ENCODE peak calls at places on chromosomes 5 and 9, in seven cellular contexts. L is left ventricle myocardium inferior; D is NCI-H1092 treated with DMSO at 0.1 percent for 48 hours; R is activated CD8-positive, alpha-beta memory T cell treated with anti-CD3 and anti-CD28 coated beads, Interleukin-2, amount 50 U/mL, for 48 hours; Z is lower lobe of right lung; I is cardiac fibroblast; N is M059J. H is an unnamed sample.

GRCh38 chr5:154198611-154199230 is 8.2 kb downstream of the GALNT10 start:
- DNase-seq in N (peak; percentile 95), D (no peak), R (no peak), L (no peak), I (peak; percentile 91), Z (no peak), H (peak; percentile 88)

GRCh38 chr9:13948037-13948436 is 365.9 kb downstream of the NFIB start:
- DNase-seq in Z (no peak), L (no peak), N (no peak), I (peak; percentile 70), R (no peak), D (no peak), H (no peak)

GRCh38 chr5:159097461-159098284 is 2.0 kb downstream of the EBF1 start:
- DNase-seq in Z (peak; percentile 46), D (peak; percentile 11), L (peak; percentile 57), R (no peak), I (peak; percentile 69), N (peak; percentile 20), H (peak; percentile 54)

GRCh38 chr9:114611516-114612271 is 603 bp downstream of the TMEM268 start:
- DNase-seq in Z (peak; percentile 75), I (peak; percentile 73), N (peak; percentile 74), L (peak; percentile 58), D (peak; percentile 76), R (peak; percentile 76), H (peak; percentile 77)

GRCh38 chr9:100581081-100581480 is 3.2 kb downstream of the CAVIN4 start:
- DNase-seq in Z (no peak), D (no peak), L (no peak), R (no peak), N (no peak), I (no peak), H (no peak)

GRCh38 chr5:150540615-150541396 is 32.9 kb downstream of the NDST1 start:
- DNase-seq in R (no peak), N (peak; percentile 98), L (no peak), D (no peak), I (peak; percentile 98), Z (no peak), H (peak; percentile 82)

GRCh38 chr9:114314881-114315722 is 7.8 kb upstream of the ORM1 start:
- DNase-seq in I (peak; percentile 20), Z (peak; percentile 47), R (peak; percentile 32), D (no peak), N (no peak), L (no peak), H (no peak)

GRCh38 chr5:102049517-102049916 is 246.6 kb downstream of the SLCO4C1 start:
- DNase-seq in D (peak; percentile 71), L (no peak), Z (no peak), I (peak; percentile 7), R (no peak), N (peak; percentile 12), H (no peak)

H was measured in Daoy.